ENCODE peak calls at places on chromosomes 7 and 10, in six cellular contexts. D, C, R, Q, E and F are unnamed samples.
A peak's percentile ranks its signal among the peaks of the same experiment; 100 is the strongest.

GRCh38 chr7:12570529-12571461 is at the start of gene SCIN:
- DNase-seq in C (no peak), D (peak; percentile 31), R (no peak), E (peak; percentile 46), Q (no peak), F (peak; percentile 20)

GRCh38 chr7:157432957-157433576 is 96.3 kb downstream of the DNAJB6 start:
- DNase-seq in C (no peak), D (peak; percentile 40), R (peak; percentile 57), Q (no peak), E (peak; percentile 54), F (peak; percentile 90)

GRCh38 chr7:131008840-131009651 is 275.0 kb upstream of the KLF14 start:
- DNase-seq in C (no peak), Q (no peak), D (no peak), E (no peak), R (no peak), F (no peak)

GRCh38 chr10:93541402-93542357 is 24.8 kb upstream of the FFAR4 start:
- DNase-seq in R (peak; percentile 52), D (peak; percentile 69), Q (no peak), E (no peak), C (peak; percentile 13), F (peak; percentile 53)

GRCh38 chr7:73557397-73558257 is at the start of gene BCL7B:
- DNase-seq in Q (no peak), D (peak; percentile 69), E (peak; percentile 97), R (peak; percentile 90), C (peak; percentile 44), F (peak; percentile 84)

GRCh38 chr10:5442056-5442989 is 30.0 kb downstream of the NET1 start:
- DNase-seq in Q (no peak), R (peak; percentile 66), C (peak; percentile 43), E (peak; percentile 34), D (peak; percentile 78), F (peak; percentile 51)

GRCh38 chr10:78336402-78336791 is 302.7 kb downstream of the RPS24 start:
- DNase-seq in Q (no peak), D (peak; percentile 48), C (no peak), E (no peak), R (no peak), F (no peak)

GRCh38 chr7:7178906-7179305 is 3.4 kb upstream of the C1GALT1 start:
- DNase-seq in R (no peak), D (no peak), E (no peak), Q (no peak), C (no peak), F (no peak)

GRCh38 chr10:120741415-120741814 is 109.7 kb upstream of the WDR11 start:
- DNase-seq in E (no peak), R (no peak), Q (no peak), D (no peak), C (peak; percentile 10), F (no peak)

GRCh38 chr10:124367414-124367813 is 51.3 kb downstream of the OAT start:
- DNase-seq in E (no peak), D (no peak), C (no peak), Q (no peak), R (no peak), F (no peak)

GRCh38 chr7:16609842-16610450 is 35.6 kb downstream of the ANKMY2 start:
- DNase-seq in Q (no peak), C (peak; percentile 30), E (no peak), D (no peak), R (no peak), F (peak; percentile 24)

GRCh38 chr7:46320956-46321355 is 399.9 kb upstream of the IGFBP3 start:
- DNase-seq in D (no peak), C (no peak), Q (no peak), R (no peak), E (no peak), F (no peak)

GRCh38 chr7:29865526-29865925 is 59.2 kb downstream of the WIPF3 start:
- DNase-seq in R (no peak), D (peak; percentile 79), Q (no peak), C (peak; percentile 15), E (no peak), F (no peak)

GRCh38 chr10:11865561-11865960 is 42.4 kb downstream of the PROSER2 start:
- DNase-seq in D (no peak), E (no peak), Q (no peak), C (no peak), R (no peak), F (no peak)

GRCh38 chr7:50436133-50436802 is 13.9 kb downstream of the FIGNL1 start:
- DNase-seq in R (no peak), E (no peak), C (no peak), D (peak; percentile 43), Q (no peak), F (no peak)

GRCh38 chr7:32670105-32670504 is 174.8 kb downstream of the AVL9 start:
- DNase-seq in C (peak; percentile 94), E (peak; percentile 47), R (peak; percentile 67), D (peak; percentile 74), Q (no peak), F (peak; percentile 87)

GRCh38 chr7:15839415-15840100 is 153.1 kb upstream of the MEOX2 start:
- DNase-seq in Q (no peak), E (no peak), C (no peak), R (no peak), D (peak; percentile 78), F (peak; percentile 78)

GRCh38 chr10:117168729-117169128 is 28.6 kb upstream of the KCNK18 start:
- DNase-seq in C (no peak), Q (no peak), R (no peak), E (no peak), D (no peak), F (no peak)

GRCh38 chr7:90720970-90721768 is 125.0 kb downstream of the CDK14 start:
- DNase-seq in C (peak; percentile 53), Q (no peak), R (no peak), E (no peak), D (peak; percentile 73), F (no peak)
- TF ChIP-seq POLR2A in C (no peak), Q (no peak), R (no peak), E (no peak), D (no peak), F (no peak)

GRCh38 chr10:52319926-52320325 is 5.8 kb downstream of the DKK1 start:
- DNase-seq in D (no peak), E (no peak), C (no peak), Q (no peak), R (no peak), F (no peak)

GRCh38 chr10:52318136-52318810 is 4.2 kb downstream of the DKK1 start:
- DNase-seq in D (peak; percentile 78), R (no peak), C (no peak), E (no peak), Q (no peak), F (no peak)

GRCh38 chr10:52316005-52316404 is 1.9 kb downstream of the DKK1 start:
- DNase-seq in C (no peak), E (no peak), Q (no peak), D (peak; percentile 59), R (no peak), F (no peak)

GRCh38 chr10:52316500-52316899 is 2.4 kb downstream of the DKK1 start:
- DNase-seq in E (no peak), D (peak; percentile 45), R (no peak), Q (no peak), C (no peak), F (no peak)

GRCh38 chr10:52318822-52319464 is 4.9 kb downstream of the DKK1 start:
- DNase-seq in D (peak; percentile 93), R (no peak), Q (no peak), C (peak; percentile 69), E (peak; percentile 66), F (no peak)
- TF ChIP-seq MYC in D (no peak), R (no peak), Q (no peak), C (no peak), E (no peak), F (no peak)

DNA sequence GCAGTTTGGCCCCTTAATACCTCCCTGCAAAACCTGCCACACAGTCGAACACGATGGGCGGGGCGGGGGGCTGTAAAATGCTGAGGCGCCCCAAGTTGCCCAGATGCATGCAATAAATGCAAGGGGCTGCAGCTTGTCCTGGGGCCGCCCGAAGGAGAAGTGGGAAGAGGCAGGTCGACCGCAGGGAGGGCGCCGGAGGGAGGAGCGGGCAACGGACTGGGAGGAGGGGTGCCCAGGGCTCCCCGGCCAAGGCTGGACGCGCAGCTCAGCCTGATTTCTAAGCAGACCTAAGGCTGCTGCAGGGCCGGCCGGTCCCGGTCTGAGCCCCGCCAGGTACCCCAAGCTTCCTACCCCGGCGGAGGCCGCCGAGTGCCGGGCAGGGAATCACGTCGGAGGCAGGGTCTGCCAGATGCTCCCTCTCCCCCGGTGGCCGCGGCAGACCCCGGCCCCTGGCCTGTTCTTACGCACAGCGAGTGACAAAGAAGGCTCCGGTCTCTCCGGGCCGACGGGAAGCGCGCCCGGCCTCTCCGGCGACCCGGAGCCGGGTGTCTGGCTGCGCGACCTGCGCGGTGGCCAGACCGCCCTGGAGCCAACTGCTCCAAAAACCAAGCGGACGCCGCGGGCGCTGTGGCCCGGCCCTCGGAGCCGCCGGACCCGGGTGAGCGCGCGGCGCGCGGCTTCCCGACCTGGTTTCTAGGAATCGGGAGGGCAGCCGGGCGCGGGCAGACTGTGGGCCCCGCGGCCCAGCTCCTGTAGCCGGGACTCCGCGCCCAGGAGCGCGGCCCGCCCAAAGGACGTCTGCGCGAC is 740 bp upstream of the EBF3 start:
- DNase-seq in E (no peak), C (no peak), Q (no peak), D (no peak), R (no peak), F (peak; percentile 80)
- H3K4me3 ChIP-seq in E (peak overlapping the region; percentile 53), C (no peak overlapping the region), Q (no peak overlapping the region), D (no peak overlapping the region), R (no peak overlapping the region), F (peak overlapping the region; percentile 56)

GRCh38 chr7:106584914-106585759 is 75.8 kb downstream of the CCDC71L start:
- DNase-seq in D (no peak), E (no peak), Q (no peak), C (no peak), R (peak; percentile 71), F (no peak)

GRCh38 chr7:106582365-106582764 is 78.6 kb downstream of the CCDC71L start:
- DNase-seq in E (no peak), C (no peak), Q (no peak), R (no peak), D (no peak), F (no peak)

GRCh38 chr7:106588576-106589494 is 72.1 kb downstream of the CCDC71L start:
- DNase-seq in D (no peak), C (no peak), Q (no peak), E (no peak), R (peak; percentile 67), F (no peak)

GRCh38 chr7:106583133-106583532 is 77.8 kb downstream of the CCDC71L start:
- DNase-seq in R (no peak), D (no peak), Q (no peak), C (no peak), E (no peak), F (no peak)

DNA sequence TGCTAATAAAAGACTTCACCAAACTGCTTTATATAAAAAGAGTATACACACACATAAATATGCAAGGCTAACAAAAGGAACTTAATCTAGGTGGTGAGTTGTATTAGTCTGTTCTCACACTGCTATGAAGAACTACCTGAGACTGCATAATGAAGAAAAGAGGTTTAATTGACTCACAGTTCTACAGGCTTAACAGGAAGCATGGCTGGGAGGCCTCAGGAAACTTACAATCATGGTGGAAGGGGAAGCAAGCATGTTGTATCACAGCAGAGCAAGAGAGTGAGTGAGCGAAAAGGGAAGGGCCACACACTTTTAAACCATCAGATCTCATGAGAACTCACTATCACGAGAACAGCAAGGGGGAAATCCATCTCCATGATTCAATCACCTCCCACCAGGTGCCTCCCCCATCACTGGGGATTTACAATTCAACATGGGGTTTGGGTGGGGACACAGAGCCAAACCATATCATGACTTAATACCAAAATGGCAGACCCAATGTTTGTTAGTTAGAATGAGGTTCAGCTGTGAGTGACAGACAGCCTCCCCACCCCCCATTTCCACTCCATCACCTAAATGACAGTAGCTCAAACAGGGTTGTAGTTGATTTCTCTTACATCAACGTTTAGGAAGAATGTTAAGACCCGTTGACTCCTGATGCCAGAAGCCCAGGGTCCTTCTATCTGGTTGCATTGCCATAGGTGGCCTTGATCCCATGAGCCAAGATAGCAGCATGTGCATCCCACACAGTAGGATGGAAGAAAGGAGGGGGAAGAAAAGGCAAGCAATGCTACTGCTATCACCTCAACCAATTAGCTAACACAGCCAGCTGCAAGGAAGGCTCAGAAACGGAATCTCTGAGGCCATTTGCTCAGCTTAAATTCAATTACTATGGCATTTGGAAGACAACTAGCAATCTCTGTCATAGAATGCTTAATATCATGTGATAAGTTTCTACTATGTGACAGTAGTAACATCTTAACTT is 77.0 kb downstream of the CCDC71L start:
- DNase-seq in C (no peak), Q (no peak), D (no peak), R (no peak), E (no peak), F (no peak)
- TF ChIP-seq POLR2A in C (no peak), Q (no peak), D (no peak), R (no peak), E (no peak), F (no peak)